ENCODE peak calls at places on chromosomes 6 and 20, in four cellular contexts. One of them, this sample, is unnamed.

GRCh38 chr6:16544006-16544405 is 217.3 kb downstream of the ATXN1 start:
- DNase-seq in K562: no peak
- DNase-seq in GM12878: no peak
- DNase-seq in HepG2: no peak
- DNase-seq in this sample: no peak

GRCh38 chr6:111590209-111590955 is 15.3 kb downstream of the TRAF3IP2 start:
- DNase-seq in K562: no peak
- DNase-seq in HepG2: no peak
- DNase-seq in GM12878: no peak
- DNase-seq in this sample: no peak

GRCh38 chr6:38688579-38689087 is 14.3 kb downstream of the GLO1 start:
- DNase-seq in GM12878: peak; percentile 59
- DNase-seq in K562: no peak
- DNase-seq in HepG2: peak; percentile 24
- DNase-seq in this sample: peak; percentile 20

GRCh38 chr6:90758741-90759140 is 171.9 kb upstream of the MAP3K7 start:
- DNase-seq in K562: no peak
- DNase-seq in GM12878: no peak
- DNase-seq in HepG2: no peak
- DNase-seq in this sample: peak; percentile 18

GRCh38 chr6:117072134-117072533 is 193.2 kb upstream of the VGLL2 start:
- DNase-seq in K562: no peak
- DNase-seq in GM12878: no peak
- DNase-seq in HepG2: no peak
- DNase-seq in this sample: no peak

GRCh38 chr20:29409833-29410804 is 1847.3 kb upstream of the DEFB115 start:
- DNase-seq in HepG2: no peak
- DNase-seq in K562: no peak
- DNase-seq in GM12878: no peak
- DNase-seq in this sample: no peak

GRCh38 chr6:156449128-156449527 is 328.1 kb upstream of the ARID1B start:
- DNase-seq in K562: no peak
- DNase-seq in GM12878: no peak
- DNase-seq in HepG2: no peak
- DNase-seq in this sample: no peak

GRCh38 chr6:101818056-101818455 is 424.5 kb downstream of the GRIK2 start:
- DNase-seq in HepG2: no peak
- DNase-seq in GM12878: no peak
- DNase-seq in K562: no peak
- DNase-seq in this sample: no peak

GRCh38 chr6:17890309-17890708 is 97.1 kb downstream of the KIF13A start:
- DNase-seq in K562: no peak
- DNase-seq in HepG2: no peak
- DNase-seq in GM12878: no peak
- DNase-seq in this sample: no peak

GRCh38 chr6:44621846-44622245 is 234.3 kb downstream of the CDC5L start:
- DNase-seq in GM12878: no peak
- DNase-seq in HepG2: no peak
- DNase-seq in K562: no peak
- DNase-seq in this sample: no peak

GRCh38 chr6:170025341-170026271 is 265.3 kb downstream of the DLL1 start:
- DNase-seq in GM12878: no peak
- DNase-seq in HepG2: no peak
- DNase-seq in K562: peak; percentile 19
- DNase-seq in this sample: no peak

GRCh38 chr6:157143171-157143884 is 180.0 kb downstream of the TMEM242 start:
- DNase-seq in K562: no peak
- DNase-seq in HepG2: no peak
- DNase-seq in GM12878: no peak
- DNase-seq in this sample: no peak

GRCh38 chr20:36202891-36203338 is 33.4 kb upstream of the AAR2 start:
- DNase-seq in GM12878: no peak
- DNase-seq in HepG2: peak; percentile 51
- DNase-seq in K562: peak; percentile 76
- DNase-seq in this sample: peak; percentile 89

GRCh38 chr6:148867851-148868250 is 121.0 kb downstream of the UST start:
- DNase-seq in HepG2: no peak
- DNase-seq in GM12878: no peak
- DNase-seq in K562: no peak
- DNase-seq in this sample: no peak

GRCh38 chr6:39260451-39260850 is 31.2 kb upstream of the KCNK5 start:
- DNase-seq in K562: no peak
- DNase-seq in HepG2: no peak
- DNase-seq in GM12878: no peak
- DNase-seq in this sample: no peak

GRCh38 chr20:62231292-62231691 is 7.0 kb upstream of the OSBPL2 start:
- DNase-seq in HepG2: no peak
- DNase-seq in GM12878: no peak
- DNase-seq in K562: no peak
- DNase-seq in this sample: no peak

GRCh38 chr6:11341867-11342266 is 109.4 kb upstream of the NEDD9 start:
- DNase-seq in K562: no peak
- DNase-seq in GM12878: no peak
- DNase-seq in HepG2: no peak
- DNase-seq in this sample: no peak

GRCh38 chr20:8414611-8415274 is 282.7 kb downstream of the PLCB1 start:
- DNase-seq in K562: no peak
- DNase-seq in GM12878: peak; percentile 61
- DNase-seq in HepG2: peak; percentile 81
- DNase-seq in this sample: no peak

GRCh38 chr20:50756447-50756846 is 25.1 kb downstream of the PARD6B start:
- DNase-seq in GM12878: no peak
- DNase-seq in HepG2: no peak
- DNase-seq in K562: no peak
- DNase-seq in this sample: no peak

GRCh38 chr20:542777-543368 is 717 bp downstream of the CSNK2A1 start:
- DNase-seq in GM12878: no peak
- DNase-seq in HepG2: no peak
- DNase-seq in K562: peak; percentile 48
- DNase-seq in this sample: peak; percentile 24

GRCh38 chr6:75421316-75422023 is 72.1 kb downstream of the FILIP1 start:
- DNase-seq in K562: no peak
- DNase-seq in GM12878: no peak
- DNase-seq in HepG2: no peak
- DNase-seq in this sample: no peak

GRCh38 chr6:88866856-88867255 is 96.6 kb downstream of the RNGTT start:
- DNase-seq in K562: no peak
- DNase-seq in HepG2: no peak
- DNase-seq in GM12878: no peak
- DNase-seq in this sample: no peak

GRCh38 chr6:39425346-39426056 is 103.0 kb upstream of the KCNK16 start:
- DNase-seq in K562: no peak
- DNase-seq in GM12878: no peak
- DNase-seq in HepG2: no peak
- DNase-seq in this sample: no peak

GRCh38 chr20:35506872-35507638 is 22.4 kb downstream of the C20orf173 start:
- DNase-seq in HepG2: no peak
- DNase-seq in GM12878: no peak
- DNase-seq in K562: no peak
- DNase-seq in this sample: no peak

GRCh38 chr6:169932491-169932890 is 181.1 kb downstream of the ERMARD start:
- DNase-seq in HepG2: no peak
- DNase-seq in K562: peak; percentile 24
- DNase-seq in GM12878: no peak
- DNase-seq in this sample: no peak

GRCh38 chr6:96760153-96760687 is 77.1 kb downstream of the GPR63 start:
- DNase-seq in K562: no peak
- DNase-seq in HepG2: no peak
- DNase-seq in GM12878: no peak
- DNase-seq in this sample: no peak

GRCh38 chr6:41597246-41598000 is 40.8 kb upstream of the MDFI start:
- DNase-seq in HepG2: no peak
- DNase-seq in GM12878: no peak
- DNase-seq in K562: no peak
- DNase-seq in this sample: no peak

GRCh38 chr20:49659096-49659495 is 54.6 kb downstream of the B4GALT5 start:
- DNase-seq in K562: no peak
- DNase-seq in HepG2: no peak
- DNase-seq in GM12878: no peak
- DNase-seq in this sample: no peak

GRCh38 chr6:148324297-148325007 is 18.2 kb upstream of the SASH1 start:
- DNase-seq in GM12878: no peak
- DNase-seq in K562: no peak
- DNase-seq in HepG2: no peak
- DNase-seq in this sample: no peak

GRCh38 chr6:44228031-44228430 is 4.6 kb downstream of the SLC29A1 start:
- DNase-seq in K562: no peak
- DNase-seq in HepG2: no peak
- DNase-seq in GM12878: no peak
- DNase-seq in this sample: no peak

GRCh38 chr6:116144590-116144989 is 18.7 kb upstream of the COL10A1 start:
- DNase-seq in HepG2: peak; percentile 69
- DNase-seq in K562: peak; percentile 28
- DNase-seq in GM12878: no peak
- DNase-seq in this sample: no peak

GRCh38 chr6:9657994-9658393 is 756.9 kb downstream of the TFAP2A start:
- DNase-seq in HepG2: no peak
- DNase-seq in K562: no peak
- DNase-seq in GM12878: no peak
- DNase-seq in this sample: no peak

GRCh38 chr20:59939052-59939878 is 840 bp downstream of the PPP1R3D start:
- DNase-seq in GM12878: no peak
- DNase-seq in K562: peak; percentile 5
- DNase-seq in HepG2: no peak
- DNase-seq in this sample: peak; percentile 43

GRCh38 chr6:164085552-164086325 is 671.2 kb downstream of the QKI start:
- DNase-seq in K562: no peak
- DNase-seq in HepG2: no peak
- DNase-seq in GM12878: no peak
- DNase-seq in this sample: no peak

GRCh38 chr20:11389188-11389587 is 528.5 kb upstream of the BTBD3 start:
- DNase-seq in GM12878: no peak
- DNase-seq in K562: no peak
- DNase-seq in HepG2: no peak
- DNase-seq in this sample: no peak

GRCh38 chr6:159035891-159036290 is 8.9 kb downstream of the TAGAP start:
- DNase-seq in K562: no peak
- DNase-seq in HepG2: no peak
- DNase-seq in GM12878: no peak
- DNase-seq in this sample: no peak

GRCh38 chr6:170097505-170098427 is 193.1 kb downstream of the DLL1 start:
- DNase-seq in K562: no peak
- DNase-seq in GM12878: no peak
- DNase-seq in HepG2: no peak
- DNase-seq in this sample: peak; percentile 4

DNA sequence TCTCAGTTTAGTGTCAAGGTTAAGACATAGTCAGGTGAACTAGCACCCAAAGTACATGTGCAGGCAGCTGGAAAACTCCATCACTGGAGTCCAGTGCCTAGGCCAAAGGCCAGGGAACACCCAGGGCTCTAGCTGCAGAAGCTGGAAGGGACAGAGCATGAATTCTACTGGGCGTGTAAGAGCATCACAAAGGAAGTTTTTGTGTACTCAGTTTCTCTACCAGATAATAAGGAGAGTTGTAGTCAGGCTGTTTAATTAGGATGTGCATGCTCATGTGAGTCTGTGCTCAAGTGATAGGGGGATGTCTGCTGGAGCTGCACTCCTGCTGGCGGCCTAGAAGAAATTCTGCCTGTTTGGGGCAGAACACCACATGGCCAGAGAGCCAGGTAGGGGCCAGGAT is 8.1 kb downstream of the L3MBTL1 start:
- DNase-seq in K562: peak; percentile 64
- DNase-seq in GM12878: no peak
- DNase-seq in HepG2: no peak
- DNase-seq in this sample: no peak
- TF ChIP-seq CBFB in K562: no peak
- TF ChIP-seq CBFB in GM12878: no peak
- TF ChIP-seq CBFB in HepG2: no peak
- TF ChIP-seq CBFB in this sample: no peak

DNA sequence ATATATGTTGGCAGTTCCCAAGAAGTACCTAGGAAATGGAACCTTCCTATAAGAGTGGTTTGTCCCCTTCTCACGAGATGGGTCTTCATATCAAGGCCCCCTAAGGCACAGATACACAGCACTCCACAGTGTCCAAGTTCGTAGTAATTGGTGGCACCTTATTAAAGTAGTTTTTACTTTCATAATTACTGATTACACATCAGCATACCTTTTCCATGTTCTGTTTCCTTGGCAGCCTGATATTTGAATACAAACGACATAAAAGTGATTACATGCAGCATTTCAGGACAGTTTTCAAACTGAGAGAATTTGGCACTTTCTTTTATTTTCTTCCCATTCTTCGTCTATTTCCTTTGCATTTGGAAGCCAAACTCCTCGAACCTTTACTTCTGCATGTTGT is 139.6 kb downstream of the MTHFD1L start:
- DNase-seq in HepG2: no peak
- DNase-seq in GM12878: no peak
- DNase-seq in K562: no peak
- DNase-seq in this sample: no peak
- TF ChIP-seq CBFB in HepG2: no peak
- TF ChIP-seq CBFB in GM12878: no peak
- TF ChIP-seq CBFB in K562: no peak
- TF ChIP-seq CBFB in this sample: no peak

DNA sequence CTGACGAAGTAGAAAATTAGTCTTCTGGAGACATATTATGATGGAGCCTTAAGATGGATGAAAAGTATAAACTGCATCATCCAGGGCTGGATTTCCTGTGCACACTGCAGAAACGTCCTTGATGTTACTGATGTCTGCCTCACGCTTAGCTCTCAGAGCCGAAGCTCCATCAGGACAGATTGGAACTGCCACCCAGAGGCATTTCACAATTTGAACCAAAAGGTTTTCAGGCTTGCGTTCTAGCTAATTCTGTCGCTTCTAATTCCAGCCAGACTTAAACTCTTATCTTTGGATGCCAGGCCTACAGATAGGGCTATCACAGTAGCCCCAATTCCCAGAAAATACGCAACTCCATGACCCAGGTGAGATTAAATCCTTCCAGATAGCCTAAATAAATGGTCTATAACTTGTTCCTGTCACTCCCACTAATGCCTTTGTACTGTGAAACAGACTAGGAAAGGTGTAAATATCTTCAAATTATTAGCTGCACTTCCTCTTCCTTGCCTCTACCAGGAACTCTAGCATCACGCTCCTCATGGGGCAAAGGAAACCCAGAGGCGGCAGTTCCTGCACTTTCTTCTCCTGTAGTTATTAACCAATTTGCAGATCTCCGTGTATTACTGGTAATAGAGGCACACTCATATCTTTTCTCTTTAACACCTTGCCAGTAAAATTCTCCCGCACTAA is 634.6 kb downstream of the PRKN start:
- DNase-seq in HepG2: no peak
- DNase-seq in K562: no peak
- DNase-seq in GM12878: no peak
- DNase-seq in this sample: no peak
- TF ChIP-seq CBFB in HepG2: no peak
- TF ChIP-seq CBFB in K562: no peak
- TF ChIP-seq CBFB in GM12878: no peak
- TF ChIP-seq CBFB in this sample: no peak

DNA sequence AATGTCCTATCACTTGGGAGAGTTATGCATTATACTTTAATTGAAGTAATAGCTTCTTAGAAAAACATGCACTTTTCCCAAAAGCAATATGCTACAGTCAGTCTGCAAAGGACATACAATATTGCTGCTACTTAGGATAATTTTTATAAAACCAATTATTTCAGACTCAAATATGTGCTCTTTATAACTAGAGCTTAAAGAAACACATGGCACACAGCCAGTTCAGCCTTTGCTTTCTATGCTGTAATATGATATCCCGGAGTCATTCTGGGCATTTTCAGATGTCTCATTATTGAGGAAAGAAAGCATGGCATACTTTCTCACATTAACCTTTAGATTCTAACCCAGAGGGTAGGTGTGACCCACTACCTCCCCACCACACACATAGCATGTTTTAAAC is 12.3 kb upstream of the COL21A1 start:
- DNase-seq in K562: no peak
- DNase-seq in HepG2: no peak
- DNase-seq in GM12878: no peak
- DNase-seq in this sample: no peak
- TF ChIP-seq CBFB in K562: no peak
- TF ChIP-seq CBFB in HepG2: no peak
- TF ChIP-seq CBFB in GM12878: no peak
- TF ChIP-seq CBFB in this sample: no peak